ENCODE peak calls at places on chromosomes 4 and X, in six cellular contexts. C is GM12878, X is A549, A is heart left ventricle, M is esophagus muscularis mucosa, T is tibial nerve. U is an unnamed sample.

GRCh38 chr4:155506761-155507160 is 130.0 kb upstream of the MAP9 start:
- DNase-seq in C (no peak), X (no peak), A (no peak), M (no peak), T (no peak), U (no peak)

GRCh38 chr4:113684534-113685091 is 76.9 kb downstream of the CAMK2D start:
- DNase-seq in C (no peak), X (peak; percentile 67), A (peak; percentile 83), M (no peak), T (peak; percentile 21), U (no peak)

GRCh38 chr4:169420291-169420690 is 149.5 kb upstream of the SH3RF1 start:
- DNase-seq in C (no peak), X (no peak), A (no peak), M (no peak), T (no peak), U (no peak)

GRCh38 chr4:156476359-156476758 is 495.2 kb downstream of the PDGFC start:
- DNase-seq in C (no peak), X (peak; percentile 42), A (no peak), M (no peak), T (no peak), U (no peak)

GRCh38 chr4:118927976-118928375 is 39.3 kb downstream of the SYNPO2 start:
- DNase-seq in C (no peak), X (no peak), A (peak; percentile 42), M (no peak), T (no peak), U (no peak)

GRCh38 chrX:65668362-65669310 is 1.2 kb downstream of the MSN start:
- DNase-seq in C (peak; percentile 31), X (peak; percentile 77), A (peak; percentile 82), M (no peak), T (peak; percentile 32), U (peak; percentile 53)

GRCh38 chr4:52110171-52110570 is 59.1 kb downstream of the SPATA18 start:
- DNase-seq in C (no peak), X (no peak), A (no peak), M (no peak), T (no peak), U (no peak)

GRCh38 chr4:2787230-2788100 is 5.4 kb upstream of the SH3BP2 start:
- DNase-seq in C (peak; percentile 88), X (no peak), A (peak; percentile 58), M (no peak), T (no peak), U (peak; percentile 37)

GRCh38 chr4:138184881-138185280 is 57.3 kb downstream of the SLC7A11 start:
- DNase-seq in C (no peak), X (no peak), A (no peak), M (no peak), T (no peak), U (no peak)

GRCh38 chrX:9794495-9794894 is 8.3 kb downstream of the SHROOM2 start:
- DNase-seq in C (no peak), X (no peak), A (no peak), M (no peak), T (no peak), U (no peak)

GRCh38 chrX:139851730-139852129 is 81.1 kb downstream of the ATP11C start:
- DNase-seq in C (no peak), X (no peak), A (no peak), M (no peak), T (no peak), U (no peak)

GRCh38 chrX:16444353-16444752 is 205.6 kb upstream of the S100G start:
- DNase-seq in C (no peak), X (no peak), A (no peak), M (no peak), T (no peak), U (no peak)

GRCh38 chr4:119765951-119766350 is 137.3 kb upstream of the PDE5A start:
- DNase-seq in C (no peak), X (no peak), A (no peak), M (no peak), T (no peak), U (no peak)

GRCh38 chrX:68903111-68903510 is 74.3 kb downstream of the EFNB1 start:
- DNase-seq in C (no peak), X (no peak), A (no peak), M (no peak), T (no peak), U (no peak)

GRCh38 chrX:37287741-37288424 is 61.3 kb upstream of the PRRG1 start:
- DNase-seq in C (no peak), X (no peak), A (no peak), M (no peak), T (no peak), U (no peak)
- TF ChIP-seq POLR2A in C (no peak), X (no peak), A (no peak), M (no peak), T (no peak), U (no peak)

GRCh38 chr4:184473265-184473514 is 1.2 kb downstream of the IRF2 start:
- DNase-seq in C (no peak), X (no peak), A (no peak), M (no peak), T (no peak), U (no peak)

GRCh38 chr4:184473515-184474260 is 662 bp downstream of the IRF2 start:
- DNase-seq in C (no peak), X (peak; percentile 21), A (peak; percentile 36), M (no peak), T (no peak), U (peak; percentile 86)

GRCh38 chr4:184472540-184473264 is 1.6 kb downstream of the IRF2 start:
- DNase-seq in C (no peak), X (peak; percentile 70), A (peak; percentile 86), M (peak; percentile 94), T (peak; percentile 53), U (peak; percentile 53)

GRCh38 chr4:184475096-184475461 is 729 bp upstream of the IRF2 start:
- DNase-seq in C (no peak), X (peak; percentile 27), A (peak; percentile 39), M (no peak), T (peak; percentile 25), U (peak; percentile 57)

DNA sequence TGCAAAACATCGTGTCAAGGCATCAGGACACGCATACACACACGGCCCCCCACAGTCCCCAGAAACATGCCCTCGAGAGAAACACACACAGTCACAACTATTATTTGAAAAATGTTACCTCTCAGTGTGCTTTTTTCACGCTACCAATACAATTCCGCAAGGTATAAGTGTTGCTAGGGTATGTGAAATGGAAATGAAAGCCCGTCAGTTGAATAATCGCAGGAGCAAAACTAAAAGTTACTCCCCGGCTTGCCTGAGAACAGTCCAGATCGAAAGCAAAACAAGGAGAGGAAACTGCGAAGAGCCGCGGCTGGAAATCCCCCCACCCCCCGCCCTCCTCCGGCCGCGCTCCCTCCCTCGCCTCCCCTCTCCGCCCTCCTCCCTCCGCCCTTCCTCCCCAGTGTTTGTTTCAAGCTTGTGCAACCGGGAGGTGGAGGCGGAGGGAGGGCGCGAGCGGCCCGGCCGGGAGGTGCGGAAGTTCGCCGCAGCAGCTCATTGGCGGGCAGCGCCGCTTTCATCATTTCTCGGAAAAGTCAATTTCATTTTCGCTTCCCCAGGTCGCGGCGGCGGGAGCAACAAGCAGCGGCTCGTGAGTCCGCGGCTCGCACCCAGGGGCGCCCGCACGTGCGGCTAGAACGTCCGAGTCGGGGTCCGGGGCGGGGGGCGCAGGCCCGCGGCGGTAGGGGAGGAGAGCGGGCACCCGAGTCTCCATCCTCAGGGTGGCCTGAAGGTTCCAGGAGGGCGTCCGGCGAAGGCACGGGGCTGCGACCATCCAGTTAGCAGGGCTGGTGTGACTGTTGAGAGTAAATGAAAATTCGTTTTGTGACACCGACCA is at the start of gene IRF2:
- DNase-seq in C (peak; percentile 93), X (peak; percentile 93), A (peak; percentile 98), M (peak; percentile 99), T (peak; percentile 94), U (peak; percentile 96)
- TF ChIP-seq CTCF in C (no peak), X (no peak), A (no peak), M (peak; percentile 16), T (peak; percentile 4), U (no peak)

DNA sequence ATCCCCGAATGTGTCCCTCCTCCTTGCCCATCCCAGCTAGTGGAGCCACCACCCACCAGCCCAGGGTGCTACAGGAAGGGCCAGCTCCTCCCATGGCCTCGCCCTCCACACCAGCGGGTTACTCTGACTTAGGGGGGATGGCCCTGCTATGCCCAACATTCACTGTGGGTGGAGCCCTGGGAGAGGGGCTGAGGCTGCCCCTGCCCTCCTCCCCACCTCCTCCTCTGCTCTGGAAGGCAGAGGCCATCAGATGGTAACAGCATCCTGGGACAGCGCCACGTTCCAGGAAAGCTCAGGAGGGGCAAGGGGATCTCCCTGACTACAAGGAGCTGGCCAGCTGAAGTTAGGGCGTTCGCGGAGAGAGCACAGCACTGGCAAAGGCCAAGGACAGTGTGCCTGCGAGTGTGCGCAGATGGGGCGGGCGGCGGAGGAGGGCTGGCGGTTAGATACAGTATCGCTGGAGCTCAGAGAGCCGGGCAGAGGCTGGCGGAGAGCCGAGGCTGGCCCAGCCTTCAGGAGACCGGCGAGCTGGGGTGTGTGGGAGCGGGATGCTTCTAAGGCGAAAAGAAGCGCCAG is 1.5 kb downstream of the JAKMIP1 start:
- DNase-seq in C (no peak), X (peak; percentile 9), A (no peak), M (no peak), T (no peak), U (no peak)
- H3K4me3 ChIP-seq in C (peak overlapping the region; percentile 81), X (peak overlapping the region; percentile 62), A (no peak overlapping the region), M (peak overlapping the region; percentile 59), T (no peak overlapping the region), U (no peak overlapping the region)

GRCh38 chr4:107719927-107720722 is at the start of gene PAPSS1:
- DNase-seq in C (peak; percentile 81), X (peak; percentile 92), A (peak; percentile 97), M (peak; percentile 98), T (peak; percentile 94), U (peak; percentile 96)
- TF ChIP-seq POLR2A in C (peak; percentile 75), X (peak; percentile 61), A (peak; percentile 74), M (peak; percentile 39), T (peak; percentile 78), U (no peak)

DNA sequence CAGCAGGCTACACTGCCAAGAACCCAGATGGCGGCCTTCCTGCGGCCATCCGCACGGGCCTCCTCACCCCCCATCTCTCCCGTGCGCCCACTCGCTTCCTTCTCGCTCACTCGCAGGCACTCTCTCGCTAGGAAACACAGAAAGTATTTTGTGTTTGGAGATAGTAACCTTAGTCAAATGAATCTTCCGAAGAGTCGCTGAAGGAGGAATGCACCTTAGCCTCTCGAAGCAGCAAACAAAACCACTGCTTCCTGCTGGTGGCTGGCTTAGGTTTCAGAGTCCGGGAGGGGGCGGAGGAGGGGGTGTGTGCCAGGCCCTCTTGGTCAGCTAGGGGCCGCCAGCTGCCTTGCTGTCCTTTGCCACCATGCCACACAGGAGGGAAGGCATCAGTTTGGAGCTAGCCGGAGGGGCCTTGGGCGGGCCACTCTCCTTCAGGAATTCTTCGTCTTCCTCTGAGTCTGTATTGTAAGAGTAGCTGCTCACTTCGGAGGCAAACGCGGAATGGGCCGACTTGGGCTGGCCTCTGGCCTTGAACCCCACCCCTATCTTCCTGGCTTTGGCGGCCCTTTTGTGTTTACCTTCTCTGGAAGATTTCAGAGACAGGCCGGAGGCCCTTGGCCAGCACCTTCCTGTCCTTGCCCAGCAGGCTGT is 73.2 kb upstream of the UCP1 start:
- DNase-seq in C (no peak), X (no peak), A (no peak), M (no peak), T (no peak), U (no peak)
- TF ChIP-seq CTCF in C (no peak), X (no peak), A (no peak), M (no peak), T (no peak), U (no peak)

GRCh38 chrX:131747173-131747572 is 203.3 kb downstream of the OR13H1 start:
- DNase-seq in C (peak; percentile 98), X (peak; percentile 95), A (peak; percentile 15), M (no peak), T (no peak), U (no peak)
- H3K4me3 ChIP-seq in C (peak overlapping the region; percentile 63), X (peak overlapping the region; percentile 87), A (peak overlapping the region; percentile 61), M (peak overlapping the region; percentile 66), T (peak overlapping the region; percentile 34), U (no peak overlapping the region)

U was measured in lower leg skin.